ENCODE peak calls at places on chromosomes 13 and 19, in six cellular contexts. One of them, this sample, is unnamed.

GRCh38 chr19:14473915-14474578 is 1.1 kb downstream of the PTGER1 start:
- DNase-seq in stomach: peak
- DNase-seq in breast epithelium: no peak
- DNase-seq in vagina: no peak
- DNase-seq in HCT116: no peak
- DNase-seq in sigmoid colon: no peak
- DNase-seq in this sample: no peak

GRCh38 chr19:30416375-30416774 is 44.2 kb downstream of the ZNF536 start:
- DNase-seq in breast epithelium: no peak
- DNase-seq in HCT116: no peak
- DNase-seq in sigmoid colon: no peak
- DNase-seq in stomach: no peak
- DNase-seq in vagina: no peak
- DNase-seq in this sample: no peak

GRCh38 chr19:7450243-7451223 is 38.3 kb downstream of the PEX11G start:
- DNase-seq in breast epithelium: no peak
- DNase-seq in sigmoid colon: no peak
- DNase-seq in stomach: no peak
- DNase-seq in HCT116: peak
- DNase-seq in vagina: peak
- DNase-seq in this sample: peak

GRCh38 chr19:10105241-10106099 is 692 bp upstream of the PPAN start:
- DNase-seq in breast epithelium: no peak
- DNase-seq in sigmoid colon: no peak
- DNase-seq in vagina: peak
- DNase-seq in stomach: no peak
- DNase-seq in HCT116: no peak
- DNase-seq in this sample: no peak

GRCh38 chr13:57629821-57630235 is 1.7 kb upstream of the PCDH17 start:
- DNase-seq in breast epithelium: no peak
- DNase-seq in sigmoid colon: peak
- DNase-seq in vagina: peak
- DNase-seq in HCT116: no peak
- DNase-seq in stomach: peak
- DNase-seq in this sample: no peak

GRCh38 chr13:50898338-50898737 is 11.3 kb upstream of the RNASEH2B start:
- DNase-seq in vagina: no peak
- DNase-seq in sigmoid colon: no peak
- DNase-seq in breast epithelium: no peak
- DNase-seq in stomach: no peak
- DNase-seq in HCT116: no peak
- DNase-seq in this sample: no peak

GRCh38 chr13:39952244-39953233 is 297.1 kb downstream of the COG6 start:
- DNase-seq in sigmoid colon: no peak
- DNase-seq in stomach: no peak
- DNase-seq in breast epithelium: no peak
- DNase-seq in vagina: no peak
- DNase-seq in HCT116: no peak
- DNase-seq in this sample: peak

GRCh38 chr13:89827552-89827951 is 1519.9 kb upstream of the MIR17HG start:
- DNase-seq in vagina: no peak
- DNase-seq in breast epithelium: no peak
- DNase-seq in sigmoid colon: no peak
- DNase-seq in HCT116: no peak
- DNase-seq in stomach: no peak
- DNase-seq in this sample: no peak

GRCh38 chr19:55070755-55071502 is 4.7 kb upstream of the EPS8L1 start:
- DNase-seq in HCT116: peak
- DNase-seq in vagina: no peak
- DNase-seq in sigmoid colon: no peak
- DNase-seq in stomach: peak
- DNase-seq in breast epithelium: peak
- DNase-seq in this sample: no peak

GRCh38 chr13:79011179-79011578 is 352.2 kb upstream of the OBI1 start:
- DNase-seq in HCT116: no peak
- DNase-seq in sigmoid colon: no peak
- DNase-seq in vagina: no peak
- DNase-seq in stomach: no peak
- DNase-seq in breast epithelium: no peak
- DNase-seq in this sample: no peak

GRCh38 chr19:43782689-43783231 is 2.0 kb upstream of the KCNN4 start:
- DNase-seq in stomach: peak
- DNase-seq in breast epithelium: peak
- DNase-seq in vagina: no peak
- DNase-seq in HCT116: no peak
- DNase-seq in sigmoid colon: no peak
- DNase-seq in this sample: no peak

GRCh38 chr13:40777957-40778235 is 6.9 kb upstream of the MRPS31 start:
- DNase-seq in sigmoid colon: no peak
- DNase-seq in HCT116: no peak
- DNase-seq in vagina: no peak
- DNase-seq in breast epithelium: no peak
- DNase-seq in stomach: no peak
- DNase-seq in this sample: no peak

GRCh38 chr19:46845959-46846459 is 4.6 kb downstream of the AP2S1 start:
- DNase-seq in HCT116: no peak
- DNase-seq in vagina: no peak
- DNase-seq in sigmoid colon: peak
- DNase-seq in stomach: no peak
- DNase-seq in breast epithelium: no peak
- DNase-seq in this sample: no peak

GRCh38 chr13:87122551-87122950 is 548.6 kb upstream of the SLITRK5 start:
- DNase-seq in sigmoid colon: no peak
- DNase-seq in vagina: no peak
- DNase-seq in HCT116: no peak
- DNase-seq in breast epithelium: no peak
- DNase-seq in stomach: no peak
- DNase-seq in this sample: peak

GRCh38 chr13:66367356-66367755 is 862.8 kb downstream of the PCDH9 start:
- DNase-seq in vagina: no peak
- DNase-seq in sigmoid colon: no peak
- DNase-seq in HCT116: no peak
- DNase-seq in breast epithelium: no peak
- DNase-seq in stomach: no peak
- DNase-seq in this sample: no peak

GRCh38 chr19:15265849-15266248 is 33.6 kb upstream of the EPHX3 start:
- DNase-seq in breast epithelium: peak
- DNase-seq in HCT116: no peak
- DNase-seq in sigmoid colon: peak
- DNase-seq in vagina: no peak
- DNase-seq in stomach: peak
- DNase-seq in this sample: no peak

GRCh38 chr19:6459356-6460098 is at the start of gene SLC25A23:
- DNase-seq in HCT116: peak
- DNase-seq in sigmoid colon: peak
- DNase-seq in breast epithelium: peak
- DNase-seq in stomach: peak
- DNase-seq in vagina: no peak
- DNase-seq in this sample: peak

GRCh38 chr19:29003641-29004409 is 209.1 kb downstream of the UQCRFS1 start:
- DNase-seq in breast epithelium: no peak
- DNase-seq in vagina: no peak
- DNase-seq in stomach: no peak
- DNase-seq in HCT116: no peak
- DNase-seq in sigmoid colon: peak
- DNase-seq in this sample: no peak

GRCh38 chr19:45779231-45780145 is 2.8 kb downstream of the DMPK start:
- DNase-seq in breast epithelium: peak
- DNase-seq in sigmoid colon: peak
- DNase-seq in stomach: peak
- DNase-seq in vagina: no peak
- DNase-seq in HCT116: peak
- DNase-seq in this sample: peak

GRCh38 chr19:19278315-19278714 is 5.2 kb upstream of the TM6SF2 start:
- DNase-seq in breast epithelium: no peak
- DNase-seq in stomach: no peak
- DNase-seq in HCT116: no peak
- DNase-seq in vagina: no peak
- DNase-seq in sigmoid colon: no peak
- DNase-seq in this sample: no peak

GRCh38 chr19:40609561-40610395 is 8.6 kb downstream of the LTBP4 start:
- DNase-seq in stomach: peak
- DNase-seq in breast epithelium: peak
- DNase-seq in sigmoid colon: peak
- DNase-seq in vagina: peak
- DNase-seq in HCT116: peak
- DNase-seq in this sample: no peak

GRCh38 chr19:40608957-40609356 is 7.8 kb downstream of the LTBP4 start:
- DNase-seq in stomach: no peak
- DNase-seq in HCT116: no peak
- DNase-seq in sigmoid colon: no peak
- DNase-seq in breast epithelium: no peak
- DNase-seq in vagina: no peak
- DNase-seq in this sample: no peak

GRCh38 chr19:40611096-40611495 is 9.9 kb downstream of the LTBP4 start:
- DNase-seq in HCT116: no peak
- DNase-seq in stomach: peak
- DNase-seq in breast epithelium: no peak
- DNase-seq in sigmoid colon: no peak
- DNase-seq in vagina: no peak
- DNase-seq in this sample: no peak

GRCh38 chr19:40611900-40612698 is 10.9 kb downstream of the LTBP4 start:
- DNase-seq in sigmoid colon: no peak
- DNase-seq in HCT116: no peak
- DNase-seq in stomach: no peak
- DNase-seq in vagina: no peak
- DNase-seq in breast epithelium: no peak
- DNase-seq in this sample: no peak

GRCh38 chr19:40610396-40611064 is 9.4 kb downstream of the LTBP4 start:
- DNase-seq in stomach: peak
- DNase-seq in HCT116: no peak
- DNase-seq in breast epithelium: peak
- DNase-seq in sigmoid colon: peak
- DNase-seq in vagina: no peak
- DNase-seq in this sample: no peak
- TF ChIP-seq POLR2AphosphoS5 in stomach: no peak
- TF ChIP-seq POLR2AphosphoS5 in HCT116: no peak
- TF ChIP-seq POLR2AphosphoS5 in breast epithelium: peak
- TF ChIP-seq POLR2AphosphoS5 in sigmoid colon: no peak
- TF ChIP-seq POLR2AphosphoS5 in vagina: peak
- TF ChIP-seq POLR2AphosphoS5 in this sample: peak

DNA sequence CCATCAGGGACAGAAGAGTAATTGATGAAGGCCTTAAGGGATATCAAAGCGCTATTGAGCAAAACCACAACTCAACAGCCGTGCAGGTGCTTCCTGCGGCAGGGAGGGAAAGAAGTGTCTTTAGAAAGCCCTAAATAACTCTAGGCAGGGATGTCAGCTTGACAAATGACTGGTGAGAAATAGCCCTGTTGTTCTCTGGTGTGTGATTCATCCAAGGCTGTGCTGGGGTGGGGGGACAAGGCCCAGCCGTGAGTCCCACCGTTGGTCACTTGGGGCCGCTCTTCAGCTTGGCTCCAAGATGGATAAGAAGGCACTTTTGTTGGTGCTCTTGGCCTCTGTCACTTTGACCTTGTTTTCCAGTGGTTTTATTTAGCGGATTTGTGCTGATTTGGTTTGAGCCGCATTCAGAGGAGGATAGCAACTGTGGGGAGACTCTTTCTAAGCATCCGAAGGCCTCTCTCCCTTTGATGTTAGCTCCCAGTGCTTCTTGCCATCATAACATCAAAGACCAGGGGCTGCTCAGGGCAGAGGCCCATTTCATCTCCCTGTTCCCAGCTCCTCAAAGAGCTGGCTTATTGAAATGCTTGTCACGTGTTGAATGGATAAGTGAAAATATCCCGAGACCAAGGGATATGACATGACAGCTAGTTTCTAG is 130.3 kb upstream of the SERP2 start:
- DNase-seq in HCT116: peak
- DNase-seq in vagina: no peak
- DNase-seq in stomach: peak
- DNase-seq in breast epithelium: peak
- DNase-seq in sigmoid colon: no peak
- DNase-seq in this sample: no peak
- TF ChIP-seq POLR2AphosphoS5 in HCT116: peak
- TF ChIP-seq POLR2AphosphoS5 in vagina: no peak
- TF ChIP-seq POLR2AphosphoS5 in stomach: no peak
- TF ChIP-seq POLR2AphosphoS5 in breast epithelium: peak
- TF ChIP-seq POLR2AphosphoS5 in sigmoid colon: no peak
- TF ChIP-seq POLR2AphosphoS5 in this sample: no peak

DNA sequence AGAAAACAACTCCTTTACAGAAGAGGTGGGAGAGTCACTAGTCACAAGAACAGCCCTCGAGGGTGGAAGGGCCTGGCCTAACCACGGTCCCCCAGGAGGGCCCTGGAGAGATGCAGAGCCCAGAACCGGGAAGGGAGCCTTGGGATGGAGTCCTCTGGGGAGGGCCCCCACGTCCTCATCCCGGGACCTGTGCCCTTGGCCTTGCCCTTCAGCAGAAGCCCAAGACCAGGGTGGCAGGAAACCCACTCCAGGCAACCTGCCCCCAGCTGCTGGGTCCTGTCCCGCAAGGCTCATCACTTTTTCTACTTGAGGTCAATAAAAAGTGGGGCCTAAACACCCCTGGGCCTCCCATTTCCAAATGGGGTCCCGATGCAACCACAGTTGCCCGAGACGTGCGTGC is 2.3 kb upstream of the ATP8B3 start:
- DNase-seq in sigmoid colon: no peak
- DNase-seq in breast epithelium: no peak
- DNase-seq in vagina: no peak
- DNase-seq in stomach: no peak
- DNase-seq in HCT116: no peak
- DNase-seq in this sample: no peak
- TF ChIP-seq POLR2AphosphoS5 in sigmoid colon: no peak
- TF ChIP-seq POLR2AphosphoS5 in breast epithelium: no peak
- TF ChIP-seq POLR2AphosphoS5 in vagina: no peak
- TF ChIP-seq POLR2AphosphoS5 in stomach: no peak
- TF ChIP-seq POLR2AphosphoS5 in HCT116: peak
- TF ChIP-seq POLR2AphosphoS5 in this sample: no peak

GRCh38 chr19:49929121-49929610 is at the start of the genes ATF5 and NUP62:
- DNase-seq in stomach: peak
- DNase-seq in breast epithelium: peak
- DNase-seq in HCT116: peak
- DNase-seq in vagina: no peak
- DNase-seq in sigmoid colon: peak
- DNase-seq in this sample: peak

GRCh38 chr19:49927526-49928264 is 1.3 kb upstream of the ATF5 start:
- DNase-seq in sigmoid colon: no peak
- DNase-seq in stomach: no peak
- DNase-seq in HCT116: no peak
- DNase-seq in vagina: no peak
- DNase-seq in breast epithelium: no peak
- DNase-seq in this sample: no peak

GRCh38 chr19:49931293-49932040 is 2.2 kb upstream of the NUP62 start:
- DNase-seq in stomach: no peak
- DNase-seq in HCT116: no peak
- DNase-seq in vagina: no peak
- DNase-seq in breast epithelium: no peak
- DNase-seq in sigmoid colon: no peak
- DNase-seq in this sample: no peak

GRCh38 chr19:49930483-49931011 is 1.2 kb upstream of the NUP62 start:
- DNase-seq in breast epithelium: no peak
- DNase-seq in HCT116: peak
- DNase-seq in sigmoid colon: no peak
- DNase-seq in vagina: no peak
- DNase-seq in stomach: no peak
- DNase-seq in this sample: no peak

GRCh38 chr19:49929611-49930482 is 543 bp upstream of the NUP62 start:
- DNase-seq in vagina: peak
- DNase-seq in sigmoid colon: peak
- DNase-seq in breast epithelium: peak
- DNase-seq in HCT116: peak
- DNase-seq in stomach: peak
- DNase-seq in this sample: peak
- TF ChIP-seq POLR2AphosphoS5 in vagina: peak
- TF ChIP-seq POLR2AphosphoS5 in sigmoid colon: peak
- TF ChIP-seq POLR2AphosphoS5 in breast epithelium: peak
- TF ChIP-seq POLR2AphosphoS5 in HCT116: peak
- TF ChIP-seq POLR2AphosphoS5 in stomach: peak
- TF ChIP-seq POLR2AphosphoS5 in this sample: peak

GRCh38 chr13:30802953-30803478 is 67.7 kb downstream of the ALOX5AP start:
- DNase-seq in stomach: peak
- DNase-seq in breast epithelium: peak
- DNase-seq in vagina: no peak
- DNase-seq in sigmoid colon: peak
- DNase-seq in HCT116: peak
- DNase-seq in this sample: no peak
- TF ChIP-seq POLR2AphosphoS5 in stomach: no peak
- TF ChIP-seq POLR2AphosphoS5 in breast epithelium: peak
- TF ChIP-seq POLR2AphosphoS5 in vagina: peak
- TF ChIP-seq POLR2AphosphoS5 in sigmoid colon: peak
- TF ChIP-seq POLR2AphosphoS5 in HCT116: no peak
- TF ChIP-seq POLR2AphosphoS5 in this sample: no peak

This sample was measured in SK-N-MC.